ENCODE peak calls at places on chromosomes 1 and 21, in four cellular contexts. V is HCT116, J is body of pancreas, Q is uterus. B is an unnamed sample.

GRCh38 chr1:61873581-61873980 is 131.3 kb downstream of the PATJ start:
- DNase-seq in Q (no peak), J (no peak), V (no peak), B (no peak)

GRCh38 chr21:45034556-45035476 is 39.6 kb upstream of the ADARB1 start:
- DNase-seq in V (no peak), Q (peak), J (no peak), B (no peak)

GRCh38 chr21:26512664-26513063 is 60.4 kb downstream of the CYYR1 start:
- DNase-seq in V (no peak), J (no peak), Q (no peak), B (no peak)

GRCh38 chr1:204617256-204618147 is 68.0 kb downstream of the LRRN2 start:
- DNase-seq in Q (no peak), V (no peak), J (no peak), B (no peak)

GRCh38 chr1:33273961-33274371 is 17.7 kb downstream of the ZNF362 start:
- DNase-seq in V (no peak), Q (no peak), J (no peak), B (no peak)

GRCh38 chr1:212967767-212968166 is 17.4 kb downstream of the VASH2 start:
- DNase-seq in Q (no peak), J (no peak), V (peak), B (no peak)

GRCh38 chr1:116218922-116219321 is 107.7 kb downstream of the MAB21L3 start:
- DNase-seq in Q (no peak), V (no peak), J (peak), B (no peak)

GRCh38 chr1:27011058-27011764 is 1.4 kb downstream of the TENT5B start:
- DNase-seq in J (peak), V (peak), Q (peak), B (no peak)

GRCh38 chr1:200684015-200684414 is 14.3 kb upstream of the DDX59 start:
- DNase-seq in V (no peak), Q (no peak), J (no peak), B (no peak)

GRCh38 chr1:89259283-89259971 is 13.2 kb downstream of the GBP5 start:
- DNase-seq in J (no peak), Q (no peak), V (no peak), B (no peak)

GRCh38 chr1:67716800-67717199 is 31.8 kb downstream of the GADD45A start:
- DNase-seq in J (no peak), V (no peak), Q (no peak), B (no peak)

GRCh38 chr1:91557826-91558225 is 57.2 kb downstream of the CDC7 start:
- DNase-seq in V (no peak), J (no peak), Q (no peak), B (no peak)

GRCh38 chr1:110945626-110946025 is 18.1 kb downstream of the LRIF1 start:
- DNase-seq in J (no peak), V (no peak), Q (no peak), B (no peak)

GRCh38 chr1:23403038-23403336 is 21.6 kb downstream of the TCEA3 start:
- DNase-seq in V (peak), J (no peak), Q (peak), B (no peak)

GRCh38 chr1:183942933-183943693 is 94.4 kb downstream of the COLGALT2 start:
- DNase-seq in V (peak), Q (no peak), J (peak), B (no peak)
- TF ChIP-seq CTCF in V (peak), Q (no peak), J (no peak), B (no peak)

DNA sequence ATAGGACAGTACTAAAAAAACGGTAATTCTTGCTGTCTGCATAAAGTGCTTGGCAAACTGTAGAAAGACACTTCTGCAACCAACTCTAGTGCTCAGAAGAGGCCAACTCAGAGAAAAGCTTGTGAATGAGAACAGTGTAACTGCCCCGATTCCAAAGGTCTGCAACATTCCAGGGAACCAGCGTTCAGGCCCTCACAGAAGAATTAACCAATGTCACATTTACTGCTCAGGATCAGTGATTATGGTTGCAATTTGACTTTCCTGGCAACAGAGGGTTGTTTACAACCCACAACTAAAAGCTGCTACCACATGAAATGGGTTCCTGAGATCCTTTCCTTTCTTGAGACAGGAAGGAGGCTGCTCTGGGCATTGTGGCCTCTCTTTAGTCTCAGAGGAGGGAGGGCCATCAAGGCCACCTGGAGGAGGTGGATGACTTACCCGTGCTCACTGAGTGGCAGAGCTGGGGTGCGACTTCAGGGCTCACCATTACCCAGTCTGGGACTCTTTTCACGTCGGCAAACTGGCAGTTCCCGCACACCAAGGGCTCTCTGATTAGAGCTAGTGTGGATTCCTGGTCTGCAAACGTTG is 15.3 kb downstream of the SRSF4 start:
- DNase-seq in V (no peak), Q (no peak), J (no peak), B (no peak)
- TF ChIP-seq POLR2A in V (no peak), Q (no peak), J (no peak), B (no peak)

GRCh38 chr1:96524100-96524499 is 197.5 kb upstream of the PTBP2 start:
- DNase-seq in V (no peak), J (no peak), Q (no peak), B (no peak)
- TF ChIP-seq CTCF in V (no peak), J (no peak), Q (no peak), B (no peak)

DNA sequence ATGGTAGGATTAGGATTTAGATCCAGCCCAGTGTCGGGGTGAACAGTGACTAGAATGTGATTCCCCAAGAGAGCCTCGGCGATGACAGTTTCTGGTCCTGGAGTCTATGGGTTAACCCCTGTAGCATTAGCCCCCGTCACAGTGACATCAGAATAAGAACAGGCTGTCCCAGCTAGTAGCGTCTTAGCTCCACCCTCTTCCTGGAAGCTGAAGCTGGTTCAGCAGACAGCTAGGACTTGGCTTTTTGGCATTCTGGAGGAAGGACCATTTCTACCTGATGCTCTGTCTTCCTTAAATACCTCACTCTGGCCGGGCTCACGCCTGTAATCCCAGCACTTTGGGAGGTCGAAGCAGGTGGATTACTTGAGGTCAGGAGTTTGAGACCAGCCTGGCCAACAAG is 5.0 kb downstream of the NDUFS2 start:
- DNase-seq in V (no peak), J (peak), Q (peak), B (no peak)
- TF ChIP-seq POLR2A in V (no peak), J (no peak), Q (peak), B (peak)

GRCh38 chr1:243475966-243476365 is 220.1 kb downstream of the SDCCAG8 start:
- DNase-seq in V (no peak), J (no peak), Q (no peak), B (no peak)
- TF ChIP-seq CTCF in V (no peak), J (no peak), Q (no peak), B (no peak)